ENCODE peak calls at places on chromosome X, in five cellular contexts. V, A, G, Q and J are unnamed samples.

GRCh38 chrX:154043003-154043402 is 23.3 kb upstream of the IRAK1 start:
- DNase-seq in G (no peak), A (no peak), Q (peak), V (no peak), J (no peak)

GRCh38 chrX:19137064-19137463 is 14.8 kb upstream of the ADGRG2 start:
- DNase-seq in V (no peak), A (no peak), Q (no peak), G (no peak), J (no peak)

GRCh38 chrX:17860179-17860780 is 818 bp downstream of the RAI2 start:
- DNase-seq in G (peak), Q (no peak), A (no peak), V (peak), J (no peak)

GRCh38 chrX:13659057-13659456 is 6.1 kb downstream of the TCEANC start:
- DNase-seq in Q (peak), A (no peak), V (no peak), G (no peak), J (peak)

GRCh38 chrX:70033348-70033747 is 16.4 kb downstream of the AWAT2 start:
- DNase-seq in V (no peak), G (peak), A (peak), Q (peak), J (no peak)

GRCh38 chrX:71191253-71191652 is 31.8 kb upstream of the GJB1 start:
- DNase-seq in Q (no peak), G (peak), V (no peak), A (no peak), J (no peak)

GRCh38 chrX:136021160-136021559 is 35.9 kb downstream of the SLC9A6 start:
- DNase-seq in V (no peak), A (no peak), G (no peak), Q (no peak), J (no peak)

GRCh38 chrX:100350704-100351489 is 59.2 kb downstream of the PCDH19 start:
- DNase-seq in Q (no peak), A (no peak), G (peak), V (no peak), J (no peak)

GRCh38 chrX:132843387-132843786 is 115.0 kb downstream of the HS6ST2 start:
- DNase-seq in V (no peak), G (no peak), Q (peak), A (no peak), J (no peak)

GRCh38 chrX:32408389-32408788 is 803.0 kb downstream of the DMD start:
- DNase-seq in A (no peak), G (peak), V (no peak), Q (peak), J (no peak)

GRCh38 chrX:21764043-21764442 is 6.1 kb upstream of the SMPX start:
- DNase-seq in V (no peak), G (no peak), A (no peak), Q (peak), J (no peak)

GRCh38 chrX:69298466-69299140 is 133.3 kb upstream of the PJA1 start:
- DNase-seq in Q (peak), G (no peak), A (no peak), V (no peak), J (no peak)

GRCh38 chrX:23662187-23662586 is 5.1 kb upstream of the PRDX4 start:
- DNase-seq in Q (no peak), V (no peak), A (no peak), G (no peak), J (no peak)

GRCh38 chrX:39397561-39398200 is 596.4 kb downstream of the MID1IP1 start:
- DNase-seq in Q (no peak), A (no peak), G (no peak), V (no peak), J (no peak)

GRCh38 chrX:3428762-3429161 is 82.3 kb upstream of the MXRA5 start:
- DNase-seq in Q (no peak), G (no peak), V (no peak), A (no peak), J (no peak)

GRCh38 chrX:128816919-128817318 is 706.4 kb downstream of the SMARCA1 start:
- DNase-seq in A (no peak), G (peak), V (no peak), Q (peak), J (no peak)

GRCh38 chrX:53088136-53088974 is 5.6 kb upstream of the KANTR start:
- DNase-seq in G (peak), Q (peak), V (peak), A (peak), J (peak)

GRCh38 chrX:136691028-136691809 is 43.3 kb downstream of the CD40LG start:
- DNase-seq in A (no peak), V (no peak), G (no peak), Q (no peak), J (peak)

GRCh38 chrX:119466970-119467369 is 1.3 kb upstream of the SLC25A5 start:
- DNase-seq in A (no peak), V (no peak), G (no peak), Q (no peak), J (no peak)

GRCh38 chrX:54181196-54181953 is 1.7 kb downstream of the FAM120C start:
- DNase-seq in Q (peak), G (no peak), A (no peak), V (no peak), J (peak)

GRCh38 chrX:154409222-154409871 is at the start of gene DNASE1L1:
- DNase-seq in V (peak), Q (peak), A (peak), G (peak), J (peak)

GRCh38 chrX:51608766-51609165 is 9.9 kb downstream of the CENPVL3 start:
- DNase-seq in A (no peak), G (no peak), V (no peak), Q (no peak), J (no peak)

GRCh38 chrX:118251251-118251650 is 94.7 kb upstream of the WDR44 start:
- DNase-seq in V (no peak), A (no peak), G (no peak), Q (no peak), J (no peak)

GRCh38 chrX:103063918-103064434 is at the start of gene BEX1:
- DNase-seq in V (peak), G (peak), Q (no peak), A (peak), J (peak)

GRCh38 chrX:68647156-68647957 is at the start of gene STARD8:
- DNase-seq in A (peak), Q (peak), V (peak), G (peak), J (peak)

GRCh38 chrX:131729295-131729694 is 185.4 kb downstream of the OR13H1 start:
- DNase-seq in V (peak), G (no peak), Q (peak), A (peak), J (no peak)
- TF ChIP-seq CTCF in V (peak), G (no peak), Q (peak), A (peak), J (no peak)

GRCh38 chrX:49037883-49038475 is 5.2 kb downstream of the TFE3 start:
- DNase-seq in V (no peak), Q (peak), G (no peak), A (no peak), J (no peak)

GRCh38 chrX:49041683-49042529 is 1.3 kb downstream of the TFE3 start:
- DNase-seq in A (no peak), Q (peak), G (peak), V (no peak), J (no peak)

GRCh38 chrX:49042581-49043219 is 457 bp downstream of the TFE3 start:
- DNase-seq in G (no peak), V (no peak), Q (no peak), A (no peak), J (no peak)

GRCh38 chrX:49040376-49040955 is 2.7 kb downstream of the TFE3 start:
- DNase-seq in Q (peak), A (no peak), G (peak), V (no peak), J (no peak)

DNA sequence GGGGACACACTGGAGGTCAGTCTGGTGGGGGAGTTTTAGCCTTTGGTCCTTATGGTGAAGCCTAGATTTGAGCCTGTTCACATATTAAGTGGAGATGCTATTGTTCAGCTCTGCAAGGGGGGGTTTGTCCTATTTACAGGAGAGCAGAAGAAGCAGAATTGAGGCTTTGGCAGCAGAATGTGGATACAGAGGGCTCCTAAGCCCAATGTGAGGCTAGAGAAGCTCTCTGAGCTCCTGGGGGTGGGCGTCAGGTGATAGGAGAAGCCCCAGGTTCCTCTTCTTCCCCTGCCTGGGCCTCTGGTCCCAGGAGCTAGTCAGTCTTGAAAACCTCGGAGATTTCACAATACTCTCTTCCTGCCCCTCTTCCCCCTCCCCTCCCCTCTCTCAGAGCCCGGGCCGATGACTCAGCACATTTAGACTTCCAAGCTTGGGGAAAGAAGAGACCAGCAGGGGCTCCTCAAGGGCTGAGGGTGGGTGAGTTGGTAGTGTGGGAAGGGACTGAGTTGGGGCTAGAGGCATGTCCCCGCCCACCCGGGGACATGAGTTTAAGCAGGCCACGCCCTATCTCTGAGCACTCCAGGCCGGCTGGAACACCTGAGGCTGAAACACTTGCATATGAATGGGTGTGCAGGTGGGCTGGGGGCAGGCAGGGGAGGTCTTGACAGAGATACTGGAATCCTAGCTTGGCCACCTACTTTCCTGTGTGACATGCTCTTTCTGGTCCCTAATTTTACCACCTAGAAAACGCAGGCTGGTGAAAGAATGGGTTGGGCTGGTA is 3.4 kb downstream of the TFE3 start:
- DNase-seq in V (peak), Q (peak), G (peak), A (peak), J (peak)
- TF ChIP-seq CTCF in V (no peak), Q (no peak), G (peak), A (no peak), J (no peak)

GRCh38 chrX:31279359-31279758 is 207.5 kb upstream of the FTHL17 start:
- DNase-seq in G (peak), V (no peak), A (no peak), Q (peak), J (peak)
- TF ChIP-seq CTCF in G (peak), V (no peak), A (no peak), Q (peak), J (no peak)

GRCh38 chrX:28659269-28659668 is 72.0 kb downstream of the IL1RAPL1 start:
- DNase-seq in Q (no peak), V (no peak), A (no peak), G (peak), J (no peak)
- TF ChIP-seq CTCF in Q (peak), V (no peak), A (no peak), G (peak), J (peak)